ENCODE peak calls at places on chromosomes 4 and X, in ten cellular contexts. J is tibial nerve, V is body of pancreas, K is cardiac muscle cell, T is A549, I is MM.1S, N is ovary, Z is IMR-90, O is A673, C is transverse colon. U is an unnamed sample. For H3K4me1, the result is how much of the 10 kb centered on the place peaks cover.

GRCh38 chrX:123361371-123361770 is 177.3 kb downstream of the GRIA3 start:
- DNase-seq in J (no peak), V (no peak), K (no peak), T (no peak), I (no peak), N (no peak), Z (no peak), O (peak), C (no peak), U (no peak)

GRCh38 chr4:158496030-158496741 is 25.5 kb upstream of the RXFP1 start:
- DNase-seq in J (no peak), V (peak), K (peak), T (peak), I (peak), N (no peak), Z (no peak), O (peak), C (peak), U (peak)

GRCh38 chr4:31053451-31053850 is 333.3 kb downstream of the PCDH7 start:
- DNase-seq in J (no peak), V (no peak), K (no peak), T (no peak), I (no peak), N (no peak), Z (no peak), O (no peak), C (no peak), U (no peak)

GRCh38 chr4:106898621-106899230 is 137.4 kb downstream of the DKK2 start:
- DNase-seq in J (no peak), V (no peak), K (peak), T (peak), I (peak), N (no peak), Z (peak), O (peak), C (peak), U (peak)

GRCh38 chr4:866068-866760 is 40.3 kb upstream of the CPLX1 start:
- DNase-seq in J (no peak), V (no peak), K (no peak), T (no peak), I (no peak), N (no peak), Z (no peak), O (no peak), C (no peak), U (no peak)

GRCh38 chr4:103478729-103479128 is 241.1 kb downstream of the TACR3 start:
- DNase-seq in J (no peak), V (no peak), K (peak), T (no peak), I (no peak), N (no peak), Z (no peak), O (no peak), C (no peak), U (peak)

GRCh38 chr4:112099701-112100289 is 45.5 kb upstream of the FAM241A start:
- DNase-seq in J (no peak), V (no peak), K (peak), T (peak), I (peak), N (no peak), Z (peak), O (peak), C (no peak), U (peak)

GRCh38 chrX:47097018-47097417 is 18.8 kb downstream of the RGN start:
- DNase-seq in J (no peak), V (no peak), K (no peak), T (no peak), I (no peak), N (no peak), Z (no peak), O (no peak), C (no peak), U (no peak)

GRCh38 chrX:134764202-134764785 is 106.0 kb upstream of the PLAC1 start:
- DNase-seq in J (no peak), V (no peak), K (peak), T (peak), I (peak), N (no peak), Z (no peak), O (peak), C (no peak), U (peak)

GRCh38 chr4:101306764-101307615 is 40.3 kb downstream of the PPP3CA start:
- DNase-seq in J (no peak), V (no peak), K (peak), T (no peak), I (no peak), N (no peak), Z (no peak), O (no peak), C (no peak), U (no peak)

GRCh38 chrX:623599-624323 is 6.8 kb upstream of the SHOX start:
- DNase-seq in J (no peak), V (no peak), K (no peak), T (peak), I (peak), N (no peak), Z (no peak), O (peak), C (no peak), U (no peak)

GRCh38 chrX:21781976-21782375 is 24.1 kb upstream of the SMPX start:
- DNase-seq in J (no peak), V (no peak), K (no peak), T (no peak), I (no peak), N (no peak), Z (no peak), O (no peak), C (no peak), U (no peak)

GRCh38 chrX:24444645-24445044 is 20.4 kb upstream of the PDK3 start:
- DNase-seq in J (no peak), V (no peak), K (no peak), T (no peak), I (no peak), N (no peak), Z (no peak), O (no peak), C (no peak), U (no peak)

GRCh38 chrX:94204524-94204923 is 530.5 kb downstream of the FAM133A start:
- DNase-seq in J (no peak), V (no peak), K (no peak), T (no peak), I (peak), N (no peak), Z (no peak), O (no peak), C (no peak), U (no peak)

GRCh38 chrX:39477438-39478120 is 620.2 kb downstream of the BCOR start:
- DNase-seq in J (no peak), V (peak), K (peak), T (no peak), I (no peak), N (no peak), Z (no peak), O (no peak), C (peak), U (no peak)

GRCh38 chrX:108348525-108348924 is 89.7 kb downstream of the COL4A6 start:
- DNase-seq in J (no peak), V (no peak), K (no peak), T (no peak), I (no peak), N (no peak), Z (no peak), O (no peak), C (no peak), U (no peak)

GRCh38 chrX:56729152-56729557 is at the start of gene NBDY:
- DNase-seq in J (no peak), V (peak), K (peak), T (peak), I (peak), N (peak), Z (peak), O (peak), C (peak), U (no peak)

GRCh38 chr4:108959497-108959896 is 196.6 kb upstream of the ETNPPL start:
- DNase-seq in J (no peak), V (no peak), K (peak), T (no peak), I (no peak), N (no peak), Z (peak), O (no peak), C (no peak), U (no peak)

GRCh38 chrX:129779747-129780146 is at the start of gene SASH3:
- DNase-seq in J (peak), V (peak), K (no peak), T (no peak), I (peak), N (no peak), Z (no peak), O (no peak), C (peak), U (no peak)

GRCh38 chrX:18725316-18725943 is 18.0 kb downstream of the PPEF1 start:
- DNase-seq in J (no peak), V (no peak), K (no peak), T (no peak), I (no peak), N (no peak), Z (no peak), O (no peak), C (no peak), U (no peak)

GRCh38 chr4:4642201-4643025 is 100.6 kb upstream of the STX18 start:
- DNase-seq in J (no peak), V (no peak), K (no peak), T (no peak), I (no peak), N (no peak), Z (no peak), O (no peak), C (no peak), U (no peak)

GRCh38 chr4:169348541-169348940 is 77.8 kb upstream of the SH3RF1 start:
- DNase-seq in J (no peak), V (no peak), K (no peak), T (no peak), I (no peak), N (no peak), Z (no peak), O (no peak), C (no peak), U (no peak)

GRCh38 chrX:69229436-69229835 is 64.2 kb upstream of the PJA1 start:
- DNase-seq in J (no peak), V (no peak), K (peak), T (no peak), I (no peak), N (no peak), Z (peak), O (no peak), C (no peak), U (no peak)

GRCh38 chr4:22202351-22203343 is 254.1 kb upstream of the KCNIP4 start:
- DNase-seq in J (no peak), V (no peak), K (peak), T (no peak), I (no peak), N (no peak), Z (no peak), O (no peak), C (peak), U (no peak)

GRCh38 chrX:122565952-122566351 is 618.1 kb upstream of the GRIA3 start:
- DNase-seq in J (no peak), V (no peak), K (peak), T (peak), I (no peak), N (no peak), Z (peak), O (no peak), C (no peak), U (no peak)

GRCh38 chr4:67727124-67727850 is 26.3 kb upstream of the UBA6 start:
- DNase-seq in J (no peak), V (no peak), K (peak), T (peak), I (peak), N (no peak), Z (peak), O (no peak), C (no peak), U (no peak)

GRCh38 chrX:106726485-106727437 is at the start of gene RNF128:
- DNase-seq in J (no peak), V (peak), K (peak), T (peak), I (peak), N (peak), Z (peak), O (peak), C (peak), U (peak)
- H3K4me3 ChIP-seq in J (peak), V (peak), K (peak), T (peak), I (peak), N (peak), Z (peak), O (no peak), C (peak), U (peak)

GRCh38 chr4:11622961-11623725 is 194.4 kb upstream of the HS3ST1 start:
- DNase-seq in J (no peak), V (no peak), K (no peak), T (no peak), I (no peak), N (no peak), Z (no peak), O (no peak), C (no peak), U (no peak)
- H3K4me1 ChIP-seq in J (under half), V (under half), K (under half), T (under half), I (under half), N (under half), Z (under half), O (under half), C (under half), U (under half)

DNA sequence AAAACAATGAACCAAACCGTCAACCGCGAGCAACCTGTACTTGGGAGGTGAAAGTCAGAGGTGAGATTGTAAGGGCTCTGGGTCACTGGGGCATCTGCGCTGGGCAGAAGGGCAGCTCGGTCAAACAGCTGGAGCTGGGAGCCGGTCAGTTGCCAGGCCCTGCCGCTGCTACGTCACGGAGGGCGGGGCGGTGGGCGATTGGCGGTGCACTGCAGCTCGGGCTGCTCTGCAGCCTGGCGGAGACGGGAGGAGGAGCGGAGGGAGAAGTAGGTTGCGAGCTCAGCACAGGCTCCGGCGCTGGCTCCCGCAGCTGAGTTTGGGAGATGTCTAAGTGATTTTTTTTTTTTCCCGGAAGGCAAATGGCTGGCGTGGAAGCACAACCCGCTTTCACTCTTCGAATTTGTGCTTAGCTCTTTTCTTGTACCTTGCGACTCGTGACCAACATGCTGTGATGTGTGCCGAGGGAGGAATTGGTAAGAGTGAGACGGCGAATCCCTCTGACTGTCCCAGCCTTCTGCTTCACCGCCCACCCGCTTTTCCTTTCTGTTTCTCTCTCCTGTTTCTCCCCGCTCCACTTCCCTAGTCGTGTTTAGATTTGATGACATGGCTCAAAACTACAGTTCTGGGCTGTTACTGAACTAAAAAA is at the start of gene ATP10D:
- DNase-seq in J (peak), V (peak), K (peak), T (peak), I (peak), N (peak), Z (peak), O (peak), C (peak), U (peak)
- TF ChIP-seq CTCF in J (no peak), V (no peak), K (peak), T (no peak), I (no peak), N (peak), Z (peak), O (no peak), C (peak), U (peak)

DNA sequence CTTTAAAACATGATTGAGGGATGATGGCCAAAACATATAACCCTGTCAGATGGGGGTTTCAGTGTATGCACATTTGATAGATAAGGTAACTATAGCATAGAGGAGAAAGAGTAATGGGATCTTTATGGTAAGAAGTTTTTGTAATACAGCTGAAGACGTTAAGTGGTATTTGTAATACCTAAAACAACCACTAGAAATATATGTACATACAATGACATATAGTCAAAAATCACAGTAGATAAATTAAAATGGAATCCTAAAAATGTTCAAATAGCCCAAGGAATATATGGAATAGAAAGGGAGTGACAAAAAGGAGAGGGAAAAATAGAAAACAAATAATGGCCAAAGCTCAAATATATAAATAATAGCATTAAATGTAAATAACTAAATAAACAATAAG is 371.3 kb upstream of the FSTL5 start:
- DNase-seq in J (no peak), V (no peak), K (no peak), T (no peak), I (no peak), N (no peak), Z (no peak), O (no peak), C (no peak), U (no peak)
- H3K4me3 ChIP-seq in J (no peak), V (no peak), K (no peak), T (no peak), I (no peak), N (no peak), Z (no peak), O (no peak), C (no peak), U (no peak)

DNA sequence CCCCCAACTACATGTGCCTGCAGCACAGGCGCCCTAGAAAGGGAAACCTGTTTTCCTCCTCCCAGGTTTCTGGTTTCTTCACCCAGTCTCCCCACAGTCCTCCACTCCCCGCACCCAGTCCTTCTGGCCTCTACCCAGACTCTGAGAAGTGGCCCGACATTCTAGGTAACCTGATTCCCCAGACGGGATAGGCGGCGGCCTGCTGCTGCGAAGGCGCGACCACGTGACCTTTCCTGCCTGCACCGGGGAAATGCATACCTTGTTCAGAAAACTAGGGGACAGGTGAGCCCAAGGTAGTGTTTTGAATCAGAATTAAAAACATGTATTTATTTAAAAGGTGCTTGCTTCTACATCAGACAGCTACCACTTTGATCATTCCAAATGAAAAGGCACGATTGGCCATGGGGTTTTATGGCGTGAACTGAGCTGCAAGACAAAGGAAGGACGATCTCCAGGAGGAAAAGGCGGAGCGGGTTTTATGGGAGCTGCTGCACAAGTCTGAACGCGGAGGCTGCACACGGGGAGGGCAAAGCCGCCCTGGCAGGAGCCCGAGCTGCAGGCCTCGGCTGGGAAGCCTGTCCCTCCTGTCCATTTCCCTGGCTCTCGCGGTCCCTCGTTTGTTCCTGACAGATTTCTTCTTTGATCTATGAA is 150.7 kb downstream of the SPRY1 start:
- DNase-seq in J (no peak), V (peak), K (no peak), T (no peak), I (no peak), N (no peak), Z (no peak), O (no peak), C (peak), U (peak)
- H3K4me1 ChIP-seq in J (under half), V (under half), K (under half), T (under half), I (under half), N (under half), Z (under half), O (under half), C (under half), U (under half)